ENCODE peak calls at places on chromosomes 6 and 20, in seven cellular contexts. K, O, J, V, F, P and E are unnamed samples.

GRCh38 chr6:5379647-5380242 is 118.4 kb downstream of the FARS2 start:
- DNase-seq in O (peak), P (no peak), J (peak), K (peak), V (peak), F (no peak), E (no peak)

GRCh38 chr6:162726997-162727346 is 594 bp downstream of the PRKN start:
- DNase-seq in P (no peak), V (no peak), J (no peak), K (no peak), O (peak), F (no peak), E (no peak)

GRCh38 chr6:20569000-20569610 is 34.8 kb downstream of the CDKAL1 start:
- DNase-seq in F (no peak), J (no peak), K (no peak), O (no peak), P (no peak), V (no peak), E (no peak)

GRCh38 chr20:1370548-1371110 is 22.2 kb downstream of the FKBP1A start:
- DNase-seq in J (no peak), F (no peak), P (no peak), K (no peak), O (peak), V (no peak), E (no peak)

GRCh38 chr6:68778356-68779020 is 143.4 kb downstream of the ADGRB3 start:
- DNase-seq in P (no peak), K (peak), O (peak), V (peak), J (no peak), F (peak), E (peak)

GRCh38 chr6:84643778-84644177 is 120.6 kb downstream of the TBX18 start:
- DNase-seq in P (no peak), O (no peak), V (no peak), J (no peak), F (no peak), K (no peak), E (no peak)

GRCh38 chr6:11414564-11414963 is 123.0 kb upstream of the TMEM170B start:
- DNase-seq in V (no peak), O (no peak), F (no peak), J (no peak), K (no peak), P (no peak), E (no peak)

GRCh38 chr20:50304883-50305635 is 114.4 kb downstream of the CEBPB start:
- DNase-seq in J (peak), P (peak), O (peak), K (no peak), F (no peak), V (no peak), E (no peak)

GRCh38 chr6:89999154-89999553 is 104.9 kb downstream of the GJA10 start:
- DNase-seq in P (no peak), J (no peak), O (no peak), V (no peak), K (no peak), F (no peak), E (no peak)

GRCh38 chr20:6709865-6710595 is 57.5 kb upstream of the BMP2 start:
- DNase-seq in V (no peak), J (no peak), F (no peak), O (peak), P (no peak), K (no peak), E (no peak)

GRCh38 chr6:170160628-170161611 is 130.0 kb downstream of the DLL1 start:
- DNase-seq in O (no peak), P (no peak), V (no peak), F (no peak), K (no peak), J (no peak), E (no peak)

GRCh38 chr6:72950114-72950860 is 275.0 kb downstream of the KHDC1L start:
- DNase-seq in K (peak), O (peak), J (peak), V (no peak), P (no peak), F (no peak), E (no peak)

GRCh38 chr20:46757754-46758678 is 48.6 kb downstream of the SLC2A10 start:
- DNase-seq in J (peak), V (peak), F (no peak), K (peak), O (peak), P (peak), E (no peak)

GRCh38 chr6:41584668-41585205 is 38.6 kb downstream of the FOXP4 start:
- DNase-seq in K (no peak), F (no peak), O (no peak), J (no peak), V (no peak), P (no peak), E (no peak)

GRCh38 chr6:75210885-75211739 is 5.3 kb upstream of the COL12A1 start:
- DNase-seq in F (no peak), P (no peak), O (peak), V (peak), K (peak), J (peak), E (peak)